ENCODE peak calls at places on chromosomes 13 and 19, in six cellular contexts. One of them, this sample, is unnamed.

GRCh38 chr19:14081797-14082674 is 3.5 kb downstream of the C19orf67 start:
- DNase-seq in mesendoderm: no peak
- DNase-seq in mesenchymal stem cell: no peak
- DNase-seq in trophoblast cell: peak
- DNase-seq in neuronal stem cell: no peak
- DNase-seq in H9: no peak
- DNase-seq in this sample: peak

GRCh38 chr19:56567274-56568120 is at the start of gene ZNF470:
- DNase-seq in mesendoderm: peak
- DNase-seq in mesenchymal stem cell: peak
- DNase-seq in trophoblast cell: peak
- DNase-seq in neuronal stem cell: peak
- DNase-seq in H9: peak
- DNase-seq in this sample: peak

GRCh38 chr13:106143930-106144709 is 391.3 kb downstream of the EFNB2 start:
- DNase-seq in mesendoderm: peak
- DNase-seq in mesenchymal stem cell: no peak
- DNase-seq in trophoblast cell: peak
- DNase-seq in neuronal stem cell: no peak
- DNase-seq in H9: no peak
- DNase-seq in this sample: no peak

GRCh38 chr19:29841559-29842367 is 30.0 kb downstream of the CCNE1 start:
- DNase-seq in mesendoderm: peak
- DNase-seq in mesenchymal stem cell: peak
- DNase-seq in trophoblast cell: peak
- DNase-seq in neuronal stem cell: peak
- DNase-seq in H9: peak
- DNase-seq in this sample: peak

GRCh38 chr19:45160870-45161714 is at the start of gene NKPD1:
- DNase-seq in mesendoderm: no peak
- DNase-seq in mesenchymal stem cell: no peak
- DNase-seq in trophoblast cell: peak
- DNase-seq in neuronal stem cell: no peak
- DNase-seq in H9: peak
- DNase-seq in this sample: no peak

GRCh38 chr13:68234278-68234677 is 1004.1 kb upstream of the PCDH9 start:
- DNase-seq in mesendoderm: peak
- DNase-seq in mesenchymal stem cell: peak
- DNase-seq in trophoblast cell: no peak
- DNase-seq in neuronal stem cell: no peak
- DNase-seq in H9: no peak
- DNase-seq in this sample: no peak

GRCh38 chr19:44554641-44555246 is 25.3 kb upstream of the CEACAM20 start:
- DNase-seq in mesendoderm: no peak
- DNase-seq in mesenchymal stem cell: no peak
- DNase-seq in trophoblast cell: no peak
- DNase-seq in neuronal stem cell: no peak
- DNase-seq in H9: no peak
- DNase-seq in this sample: no peak

GRCh38 chr13:79481685-79482052 is 714 bp downstream of the NDFIP2 start:
- DNase-seq in mesendoderm: no peak
- DNase-seq in mesenchymal stem cell: no peak
- DNase-seq in trophoblast cell: peak
- DNase-seq in neuronal stem cell: no peak
- DNase-seq in H9: no peak
- DNase-seq in this sample: no peak

GRCh38 chr13:114090476-114090875 is 41.9 kb downstream of the RASA3 start:
- DNase-seq in mesendoderm: no peak
- DNase-seq in mesenchymal stem cell: no peak
- DNase-seq in trophoblast cell: no peak
- DNase-seq in neuronal stem cell: no peak
- DNase-seq in H9: no peak
- DNase-seq in this sample: no peak

GRCh38 chr19:56101095-56101494 is 20.0 kb downstream of the ZNF787 start:
- DNase-seq in mesendoderm: no peak
- DNase-seq in mesenchymal stem cell: no peak
- DNase-seq in trophoblast cell: no peak
- DNase-seq in neuronal stem cell: no peak
- DNase-seq in H9: no peak
- DNase-seq in this sample: no peak

DNA sequence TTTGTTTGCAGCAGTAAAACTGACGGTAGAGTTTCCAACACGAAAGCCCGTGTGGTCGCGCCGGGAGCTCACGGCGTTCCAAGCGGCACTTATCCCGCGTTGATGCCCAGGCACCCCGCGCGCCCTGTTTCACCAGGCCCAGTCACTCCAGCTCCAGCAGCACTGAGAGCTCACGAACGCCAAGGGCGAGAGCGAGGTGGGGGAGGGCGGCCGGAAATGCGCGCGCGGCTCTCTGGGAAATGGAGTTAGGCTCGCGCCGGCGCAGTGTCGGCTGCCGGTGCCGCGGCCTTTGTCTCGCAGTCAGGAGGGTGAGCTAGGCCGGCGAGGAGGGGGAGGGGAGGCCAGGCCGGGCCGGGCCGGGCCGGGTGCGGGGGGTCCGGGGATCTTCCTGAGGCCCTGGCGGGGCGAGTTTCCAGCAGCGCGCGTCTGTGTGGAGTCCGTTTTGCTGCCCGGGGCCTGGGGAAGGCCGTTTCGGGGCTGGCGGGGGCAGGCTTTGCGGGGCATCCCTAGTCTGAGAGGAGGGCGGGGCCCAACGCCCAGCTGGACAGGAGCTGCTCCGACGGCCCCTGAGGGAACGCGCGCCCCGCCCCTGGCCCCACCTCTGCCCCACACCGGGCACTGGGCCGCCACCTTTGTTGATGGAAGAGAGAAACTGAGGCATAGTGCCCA is at the start of gene ZNF135:
- DNase-seq in mesendoderm: peak
- DNase-seq in mesenchymal stem cell: peak
- DNase-seq in trophoblast cell: peak
- DNase-seq in neuronal stem cell: peak
- DNase-seq in H9: peak
- DNase-seq in this sample: peak
- H3K23ac ChIP-seq in mesendoderm: no peak
- H3K23ac ChIP-seq in mesenchymal stem cell: no peak
- H3K23ac ChIP-seq in trophoblast cell: no peak
- H3K23ac ChIP-seq in neuronal stem cell: peak
- H3K23ac ChIP-seq in H9: no peak
- H3K23ac ChIP-seq in this sample: peak

GRCh38 chr13:30140973-30141372 is 166.4 kb downstream of the KATNAL1 start:
- DNase-seq in mesendoderm: no peak
- DNase-seq in mesenchymal stem cell: no peak
- DNase-seq in trophoblast cell: no peak
- DNase-seq in neuronal stem cell: no peak
- DNase-seq in H9: no peak
- DNase-seq in this sample: no peak
- H2AK5ac ChIP-seq in mesendoderm: peak
- H2AK5ac ChIP-seq in mesenchymal stem cell: no peak
- H2AK5ac ChIP-seq in trophoblast cell: peak
- H2AK5ac ChIP-seq in neuronal stem cell: no peak
- H2AK5ac ChIP-seq in H9: no peak
- H2AK5ac ChIP-seq in this sample: peak

GRCh38 chr13:111065698-111066097 is 49.4 kb upstream of the ARHGEF7 start:
- DNase-seq in mesendoderm: no peak
- DNase-seq in mesenchymal stem cell: no peak
- DNase-seq in trophoblast cell: no peak
- DNase-seq in neuronal stem cell: no peak
- DNase-seq in H9: no peak
- DNase-seq in this sample: no peak
- H2BK120ac ChIP-seq in mesendoderm: no peak
- H2BK120ac ChIP-seq in mesenchymal stem cell: no peak
- H2BK120ac ChIP-seq in trophoblast cell: no peak
- H2BK120ac ChIP-seq in neuronal stem cell: no peak
- H2BK120ac ChIP-seq in H9: no peak
- H2BK120ac ChIP-seq in this sample: no peak

GRCh38 chr13:25868483-25868882 is 183.3 kb downstream of the SHISA2 start:
- DNase-seq in mesendoderm: no peak
- DNase-seq in mesenchymal stem cell: no peak
- DNase-seq in trophoblast cell: no peak
- DNase-seq in neuronal stem cell: no peak
- DNase-seq in H9: no peak
- DNase-seq in this sample: no peak
- H3K23ac ChIP-seq in mesendoderm: no peak
- H3K23ac ChIP-seq in mesenchymal stem cell: no peak
- H3K23ac ChIP-seq in trophoblast cell: no peak
- H3K23ac ChIP-seq in neuronal stem cell: no peak
- H3K23ac ChIP-seq in H9: no peak
- H3K23ac ChIP-seq in this sample: no peak